ENCODE peak calls at places on chromosomes 6 and 20, in six cellular contexts. G is HFF-Myc, F is bronchial epithelial cell, N is stomach, V is AG04450, I is BJ. E is an unnamed sample.

GRCh38 chr6:105795913-105796517 is 290.1 kb upstream of the PRDM1 start:
- DNase-seq in G (no peak), F (peak), N (peak), V (no peak), I (no peak), E (no peak)

GRCh38 chr6:33634203-33634727 is 13.1 kb downstream of the ITPR3 start:
- DNase-seq in G (no peak), F (no peak), N (peak), V (no peak), I (no peak), E (no peak)

GRCh38 chr6:10256113-10256690 is 158.7 kb downstream of the TFAP2A start:
- DNase-seq in G (no peak), F (no peak), N (no peak), V (no peak), I (no peak), E (no peak)

GRCh38 chr20:60108397-60108796 is 150.2 kb downstream of the CDH26 start:
- DNase-seq in G (peak), F (no peak), N (no peak), V (no peak), I (no peak), E (no peak)

GRCh38 chr20:9407805-9408421 is 106.5 kb upstream of the LAMP5 start:
- DNase-seq in G (peak), F (peak), N (peak), V (peak), I (peak), E (peak)

GRCh38 chr6:160348552-160349441 is 619 bp downstream of the SLC22A3 start:
- DNase-seq in G (no peak), F (peak), N (peak), V (no peak), I (no peak), E (peak)

GRCh38 chr6:103800131-103800670 is 1059.5 kb downstream of the HACE1 start:
- DNase-seq in G (no peak), F (no peak), N (no peak), V (no peak), I (no peak), E (no peak)

GRCh38 chr6:39568896-39569295 is 156.3 kb downstream of the KIF6 start:
- DNase-seq in G (peak), F (peak), N (no peak), V (no peak), I (peak), E (peak)

GRCh38 chr20:37890643-37891042 is 12.3 kb upstream of the VSTM2L start:
- DNase-seq in G (no peak), F (peak), N (no peak), V (no peak), I (no peak), E (no peak)

GRCh38 chr6:125346143-125346925 is 44.6 kb upstream of the HDDC2 start:
- DNase-seq in G (no peak), F (no peak), N (no peak), V (no peak), I (no peak), E (no peak)

GRCh38 chr6:35248300-35248699 is 11.2 kb upstream of the ZNF76 start:
- DNase-seq in G (no peak), F (no peak), N (no peak), V (no peak), I (no peak), E (no peak)

GRCh38 chr6:78231002-78231401 is 578.2 kb downstream of the MEI4 start:
- DNase-seq in G (no peak), F (no peak), N (no peak), V (no peak), I (no peak), E (no peak)

GRCh38 chr20:54027704-54028103 is 42.7 kb downstream of the BCAS1 start:
- DNase-seq in G (no peak), F (no peak), N (no peak), V (no peak), I (no peak), E (no peak)

GRCh38 chr6:28353981-28354676 is 4.4 kb downstream of the ZKSCAN3 start:
- DNase-seq in G (no peak), F (peak), N (peak), V (no peak), I (no peak), E (no peak)

GRCh38 chr6:138647006-138647405 is 126.6 kb upstream of the CCDC28A start:
- DNase-seq in G (no peak), F (peak), N (no peak), V (peak), I (peak), E (peak)

GRCh38 chr20:3980260-3981131 is 34.9 kb downstream of the RNF24 start:
- DNase-seq in G (no peak), F (peak), N (no peak), V (peak), I (peak), E (peak)

GRCh38 chr20:43022081-43022480 is 167.6 kb downstream of the PTPRT start:
- DNase-seq in G (no peak), F (no peak), N (no peak), V (no peak), I (no peak), E (no peak)

GRCh38 chr6:147075326-147075840 is 128.8 kb upstream of the STXBP5 start:
- DNase-seq in G (no peak), F (no peak), N (no peak), V (no peak), I (no peak), E (no peak)

GRCh38 chr20:16846011-16846410 is 97.9 kb downstream of the OTOR start:
- DNase-seq in G (no peak), F (no peak), N (no peak), V (no peak), I (peak), E (no peak)

GRCh38 chr6:37624606-37625574 is 72.8 kb downstream of the MDGA1 start:
- DNase-seq in G (no peak), F (peak), N (peak), V (no peak), I (no peak), E (no peak)

GRCh38 chr6:89952696-89953095 is 58.4 kb downstream of the GJA10 start:
- DNase-seq in G (peak), F (peak), N (no peak), V (peak), I (peak), E (peak)

GRCh38 chr6:159727717-159728440 is 573 bp downstream of the WTAP start:
- DNase-seq in G (no peak), F (peak), N (no peak), V (no peak), I (no peak), E (no peak)

GRCh38 chr6:17004269-17004668 is 97.6 kb upstream of the STMND1 start:
- DNase-seq in G (no peak), F (no peak), N (no peak), V (no peak), I (no peak), E (no peak)

GRCh38 chr6:140773276-140773675 is 1359.4 kb upstream of the GJE1 start:
- DNase-seq in G (no peak), F (peak), N (no peak), V (no peak), I (no peak), E (no peak)

GRCh38 chr20:1872456-1873183 is 22.6 kb upstream of the SIRPA start:
- DNase-seq in G (no peak), F (peak), N (no peak), V (no peak), I (no peak), E (no peak)

GRCh38 chr6:142378138-142378875 is 76.5 kb downstream of the ADGRG6 start:
- DNase-seq in G (peak), F (peak), N (no peak), V (no peak), I (no peak), E (peak)

GRCh38 chr20:15700147-15700765 is 873.0 kb downstream of the KIF16B start:
- DNase-seq in G (no peak), F (peak), N (no peak), V (no peak), I (no peak), E (no peak)

GRCh38 chr6:147941143-147941542 is 401.5 kb upstream of the SASH1 start:
- DNase-seq in G (peak), F (peak), N (no peak), V (no peak), I (peak), E (peak)

DNA sequence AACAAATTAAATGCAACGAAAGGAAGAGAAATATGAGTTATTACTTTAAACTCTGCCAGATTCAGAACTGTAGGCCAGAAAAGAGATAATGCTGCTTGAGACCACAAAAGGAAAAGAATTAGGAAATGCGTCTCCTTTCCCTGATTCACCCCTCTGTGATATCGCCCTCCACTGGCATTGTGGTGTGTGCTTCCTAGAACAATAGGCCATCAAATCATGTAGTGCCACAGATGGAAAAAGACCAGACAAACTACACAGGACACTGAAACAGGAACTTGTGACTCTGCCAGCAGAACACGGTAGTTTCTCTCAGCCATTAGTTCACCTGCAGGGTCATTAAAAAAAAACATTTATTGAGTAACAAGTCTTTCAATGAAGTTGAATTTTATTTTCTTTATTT is 14.8 kb upstream of the LAMA4 start:
- DNase-seq in G (no peak), F (peak), N (no peak), V (no peak), I (no peak), E (no peak)
- TF ChIP-seq CTCF in G (peak), F (no peak), N (no peak), V (peak), I (peak), E (peak)

GRCh38 chr6:150346346-150346745 is 22.5 kb upstream of the IYD start:
- DNase-seq in G (no peak), F (peak), N (no peak), V (no peak), I (no peak), E (no peak)
- H3K4me3 ChIP-seq in G (no peak), F (no peak), N (no peak), V (no peak), I (no peak), E (no peak)

GRCh38 chr20:56995157-56995556 is 271.3 kb downstream of the BMP7 start:
- DNase-seq in G (no peak), F (no peak), N (no peak), V (no peak), I (no peak), E (no peak)

GRCh38 chr20:56996533-56996932 is 269.9 kb downstream of the BMP7 start:
- DNase-seq in G (no peak), F (no peak), N (no peak), V (no peak), I (no peak), E (no peak)

GRCh38 chr20:56993020-56993419 is 273.4 kb downstream of the BMP7 start:
- DNase-seq in G (no peak), F (no peak), N (no peak), V (no peak), I (no peak), E (no peak)

GRCh38 chr20:56994006-56994405 is 272.4 kb downstream of the BMP7 start:
- DNase-seq in G (no peak), F (no peak), N (no peak), V (no peak), I (no peak), E (no peak)

DNA sequence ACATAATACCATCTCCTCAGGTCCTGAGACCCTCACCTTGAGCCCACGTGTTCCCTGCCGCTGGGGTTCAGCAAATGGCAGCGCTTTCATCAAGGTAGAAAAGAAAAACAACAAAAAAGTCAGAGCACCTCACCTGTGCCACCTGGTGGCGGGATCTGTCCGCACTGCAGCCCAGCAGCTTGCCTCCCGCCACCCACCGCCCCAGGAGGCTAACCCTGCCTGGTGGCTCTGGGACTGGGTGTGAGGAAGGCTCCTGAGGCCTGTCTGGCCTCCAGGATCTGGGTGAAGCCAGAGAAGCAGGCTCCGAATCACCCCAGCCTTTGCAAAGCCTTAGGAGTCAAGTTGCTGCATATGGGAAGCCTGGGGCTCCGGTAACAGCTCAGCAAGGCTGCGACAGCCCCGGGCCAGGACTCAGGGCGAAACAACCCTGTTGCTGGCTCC is 270.8 kb downstream of the BMP7 start:
- DNase-seq in G (no peak), F (no peak), N (no peak), V (no peak), I (no peak), E (no peak)
- TF ChIP-seq CTCF in G (peak), F (peak), N (no peak), V (peak), I (peak), E (peak)

GRCh38 chr6:128554302-128554701 is 33.9 kb upstream of the PTPRK start:
- DNase-seq in G (no peak), F (peak), N (no peak), V (no peak), I (no peak), E (no peak)
- H3K4me3 ChIP-seq in G (no peak), F (no peak), N (no peak), V (no peak), I (no peak), E (no peak)

GRCh38 chr20:18712877-18713276 is 100.7 kb upstream of the SCP2D1 start:
- DNase-seq in G (no peak), F (no peak), N (no peak), V (no peak), I (no peak), E (no peak)
- TF ChIP-seq CTCF in G (no peak), F (no peak), N (no peak), V (no peak), I (no peak), E (peak)

DNA sequence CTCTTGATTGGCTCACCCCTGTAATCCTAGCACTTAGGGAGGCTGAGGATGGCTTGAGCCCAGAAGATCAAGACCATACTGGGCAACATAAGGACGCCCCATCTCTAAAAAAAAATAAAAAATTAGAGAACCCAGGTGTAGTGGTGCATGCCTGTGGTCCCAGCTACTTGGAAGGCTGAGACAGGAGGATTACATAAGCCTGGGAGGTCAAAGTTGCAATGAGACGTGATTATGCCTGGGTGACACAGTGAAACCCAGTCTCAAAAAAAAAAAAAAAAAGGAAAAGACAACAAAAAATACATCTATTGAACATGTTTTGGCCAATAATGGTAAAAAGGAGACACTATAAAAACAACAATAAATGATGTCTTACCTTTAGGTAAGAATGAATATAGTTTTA is 37.8 kb downstream of the CHD6 start:
- DNase-seq in G (no peak), F (no peak), N (no peak), V (no peak), I (no peak), E (no peak)
- H3K4me3 ChIP-seq in G (no peak), F (no peak), N (no peak), V (no peak), I (no peak), E (no peak)

DNA sequence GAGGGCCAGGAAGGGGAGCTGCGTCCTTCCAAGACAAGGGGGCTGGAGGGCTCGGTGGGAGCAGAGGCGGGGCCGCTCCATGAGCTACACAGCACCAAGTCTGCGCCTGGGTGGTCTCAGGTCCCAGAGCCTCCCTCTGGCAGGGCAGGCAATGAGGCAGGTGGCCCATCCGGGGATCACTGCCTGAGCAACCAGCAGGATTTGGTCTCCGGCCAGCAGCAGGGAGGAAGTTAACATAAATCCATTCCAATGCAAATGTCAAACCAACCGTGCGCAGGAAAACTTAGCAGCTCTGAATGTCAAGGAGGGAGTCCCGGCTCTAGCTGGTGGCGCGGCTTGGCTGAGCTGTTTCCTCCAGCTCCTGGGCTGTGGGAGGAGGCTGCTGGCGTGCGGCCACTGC is 32.9 kb upstream of the CHRNA4 start:
- DNase-seq in G (no peak), F (no peak), N (no peak), V (no peak), I (no peak), E (no peak)
- TF ChIP-seq CTCF in G (no peak), F (no peak), N (no peak), V (no peak), I (no peak), E (no peak)

DNA sequence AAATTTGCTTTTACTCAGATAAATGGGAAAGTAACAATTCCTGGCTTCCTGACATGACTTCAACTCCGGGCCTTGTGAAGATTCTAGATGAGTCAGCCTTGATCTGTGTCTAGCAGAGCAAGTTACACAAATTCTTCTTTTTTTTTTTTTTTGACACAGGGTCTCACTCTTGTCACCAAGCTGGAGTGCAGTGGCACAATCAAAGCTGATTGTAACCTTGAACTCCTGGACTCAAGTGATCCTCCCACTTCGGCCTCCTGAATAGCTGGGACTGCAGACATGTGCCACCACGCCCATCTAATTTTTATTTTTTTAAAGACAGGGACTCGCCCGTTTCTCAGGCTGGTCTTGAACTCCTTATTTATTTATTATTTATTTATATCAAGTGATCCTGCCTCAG is 7.3 kb upstream of the ARHGAP18 start:
- DNase-seq in G (no peak), F (peak), N (no peak), V (no peak), I (no peak), E (no peak)
- H3K4me3 ChIP-seq in G (no peak), F (no peak), N (no peak), V (no peak), I (no peak), E (no peak)